ENCODE peak calls at places on chromosomes 3 and 15, in four cellular contexts. One of them, this sample, is unnamed.
A peak's percentile ranks its signal among the peaks of the same experiment; 100 is the strongest.

GRCh38 chr15:101267320-101268104 is 9.8 kb downstream of the SELENOS start:
- DNase-seq in neuronal stem cell: no peak
- DNase-seq in IMR-90: peak; percentile 91
- DNase-seq in trophoblast cell: no peak
- DNase-seq in this sample: peak; percentile 42

GRCh38 chr3:181629029-181629428 is 82.7 kb upstream of the SOX2 start:
- DNase-seq in neuronal stem cell: no peak
- DNase-seq in IMR-90: peak; percentile 2
- DNase-seq in trophoblast cell: no peak
- DNase-seq in this sample: no peak

GRCh38 chr3:79385211-79385610 is 382.6 kb downstream of the ROBO1 start:
- DNase-seq in neuronal stem cell: no peak
- DNase-seq in IMR-90: no peak
- DNase-seq in trophoblast cell: peak; percentile 54
- DNase-seq in this sample: no peak

GRCh38 chr15:82715003-82715402 is 5.3 kb upstream of the AP3B2 start:
- DNase-seq in neuronal stem cell: no peak
- DNase-seq in IMR-90: no peak
- DNase-seq in trophoblast cell: no peak
- DNase-seq in this sample: no peak

GRCh38 chr3:119098620-119099222 is 47.2 kb upstream of the TEX55 start:
- DNase-seq in neuronal stem cell: peak; percentile 37
- DNase-seq in IMR-90: peak; percentile 40
- DNase-seq in trophoblast cell: no peak
- DNase-seq in this sample: peak; percentile 26

GRCh38 chr15:32936283-32936918 is 218.6 kb downstream of the GREM1 start:
- DNase-seq in neuronal stem cell: no peak
- DNase-seq in IMR-90: peak; percentile 37
- DNase-seq in trophoblast cell: no peak
- DNase-seq in this sample: peak; percentile 65

GRCh38 chr15:67967871-67968423 is 86.2 kb upstream of the PIAS1 start:
- DNase-seq in neuronal stem cell: peak; percentile 72
- DNase-seq in IMR-90: peak; percentile 47
- DNase-seq in trophoblast cell: no peak
- DNase-seq in this sample: peak; percentile 77

GRCh38 chr3:127738192-127738840 is 65.6 kb downstream of the ABTB1 start:
- DNase-seq in neuronal stem cell: no peak
- DNase-seq in IMR-90: peak; percentile 36
- DNase-seq in trophoblast cell: peak; percentile 54
- DNase-seq in this sample: peak; percentile 72

GRCh38 chr3:89155811-89156210 is 48.4 kb downstream of the EPHA3 start:
- DNase-seq in neuronal stem cell: no peak
- DNase-seq in IMR-90: no peak
- DNase-seq in trophoblast cell: no peak
- DNase-seq in this sample: peak; percentile 20

GRCh38 chr3:124263168-124263567 is 271.2 kb upstream of the ROPN1 start:
- DNase-seq in neuronal stem cell: no peak
- DNase-seq in IMR-90: peak; percentile 97
- DNase-seq in trophoblast cell: no peak
- DNase-seq in this sample: peak; percentile 88

GRCh38 chr3:156172536-156172935 is 52.2 kb downstream of the KCNAB1 start:
- DNase-seq in neuronal stem cell: no peak
- DNase-seq in IMR-90: no peak
- DNase-seq in trophoblast cell: no peak
- DNase-seq in this sample: no peak

GRCh38 chr3:160474416-160474838 is 24.8 kb upstream of the TRIM59 start:
- DNase-seq in neuronal stem cell: no peak
- DNase-seq in IMR-90: peak; percentile 63
- DNase-seq in trophoblast cell: no peak
- DNase-seq in this sample: no peak

GRCh38 chr3:122903171-122903570 is 108.3 kb downstream of the SLC49A4 start:
- DNase-seq in neuronal stem cell: no peak
- DNase-seq in IMR-90: no peak
- DNase-seq in trophoblast cell: no peak
- DNase-seq in this sample: no peak

GRCh38 chr15:66703540-66703941 is 1.5 kb downstream of the SMAD6 start:
- DNase-seq in neuronal stem cell: no peak
- DNase-seq in IMR-90: peak; percentile 55
- DNase-seq in trophoblast cell: peak; percentile 42
- DNase-seq in this sample: peak; percentile 50

GRCh38 chr3:130963878-130964277 is 62.7 kb downstream of the ASTE1 start:
- DNase-seq in neuronal stem cell: peak; percentile 53
- DNase-seq in IMR-90: peak; percentile 98
- DNase-seq in trophoblast cell: peak; percentile 13
- DNase-seq in this sample: peak; percentile 90

GRCh38 chr3:172627057-172627809 is 83.6 kb downstream of the NCEH1 start:
- DNase-seq in neuronal stem cell: no peak
- DNase-seq in IMR-90: peak; percentile 49
- DNase-seq in trophoblast cell: no peak
- DNase-seq in this sample: peak; percentile 39

GRCh38 chr3:71299160-71299559 is 284.4 kb downstream of the FOXP1 start:
- DNase-seq in neuronal stem cell: no peak
- DNase-seq in IMR-90: no peak
- DNase-seq in trophoblast cell: no peak
- DNase-seq in this sample: no peak

GRCh38 chr15:55194246-55194645 is 2.5 kb downstream of the RSL24D1 start:
- DNase-seq in neuronal stem cell: no peak
- DNase-seq in IMR-90: peak; percentile 37
- DNase-seq in trophoblast cell: no peak
- DNase-seq in this sample: peak; percentile 25

GRCh38 chr3:152474585-152474984 is 205.9 kb downstream of the MBNL1 start:
- DNase-seq in neuronal stem cell: no peak
- DNase-seq in IMR-90: peak; percentile 84
- DNase-seq in trophoblast cell: peak; percentile 69
- DNase-seq in this sample: peak; percentile 83

GRCh38 chr3:129513705-129514104 is 14.7 kb upstream of the RHO start:
- DNase-seq in neuronal stem cell: no peak
- DNase-seq in IMR-90: no peak
- DNase-seq in trophoblast cell: no peak
- DNase-seq in this sample: no peak

GRCh38 chr3:111594205-111594604 is 941 bp downstream of the ZBED2 start:
- DNase-seq in neuronal stem cell: no peak
- DNase-seq in IMR-90: peak; percentile 91
- DNase-seq in trophoblast cell: peak; percentile 30
- DNase-seq in this sample: peak; percentile 37

GRCh38 chr15:89768071-89768500 is 8.0 kb upstream of the MESP2 start:
- DNase-seq in neuronal stem cell: no peak
- DNase-seq in IMR-90: peak; percentile 60
- DNase-seq in trophoblast cell: no peak
- DNase-seq in this sample: no peak

GRCh38 chr3:62805578-62805977 is 69.6 kb downstream of the CADPS start:
- DNase-seq in neuronal stem cell: peak; percentile 27
- DNase-seq in IMR-90: no peak
- DNase-seq in trophoblast cell: no peak
- DNase-seq in this sample: no peak

GRCh38 chr3:152719264-152719663 is 115.7 kb upstream of the P2RY1 start:
- DNase-seq in neuronal stem cell: no peak
- DNase-seq in IMR-90: peak; percentile 21
- DNase-seq in trophoblast cell: no peak
- DNase-seq in this sample: peak; percentile 91

GRCh38 chr3:151871639-151872468 is 1.6 kb upstream of the SUCNR1 start:
- DNase-seq in neuronal stem cell: no peak
- DNase-seq in IMR-90: no peak
- DNase-seq in trophoblast cell: peak; percentile 10
- DNase-seq in this sample: peak; percentile 41

GRCh38 chr3:45187597-45188210 is 38.4 kb downstream of the TMEM158 start:
- DNase-seq in neuronal stem cell: no peak
- DNase-seq in IMR-90: no peak
- DNase-seq in trophoblast cell: no peak
- DNase-seq in this sample: no peak

GRCh38 chr15:66789029-66790025 is 87.3 kb downstream of the SMAD6 start:
- DNase-seq in neuronal stem cell: no peak
- DNase-seq in IMR-90: peak; percentile 81
- DNase-seq in trophoblast cell: peak; percentile 24
- DNase-seq in this sample: peak; percentile 83

GRCh38 chr3:147699175-147699838 is 290.1 kb downstream of the ZIC1 start:
- DNase-seq in neuronal stem cell: no peak
- DNase-seq in IMR-90: peak; percentile 21
- DNase-seq in trophoblast cell: no peak
- DNase-seq in this sample: peak; percentile 23

GRCh38 chr3:44111482-44111881 is 130.2 kb upstream of the TOPAZ1 start:
- DNase-seq in neuronal stem cell: no peak
- DNase-seq in IMR-90: no peak
- DNase-seq in trophoblast cell: no peak
- DNase-seq in this sample: no peak
- H4K8ac ChIP-seq in neuronal stem cell: no peak overlapping the region
- H4K8ac ChIP-seq in IMR-90: no peak overlapping the region
- H4K8ac ChIP-seq in trophoblast cell: no peak overlapping the region
- H4K8ac ChIP-seq in this sample: no peak overlapping the region

DNA sequence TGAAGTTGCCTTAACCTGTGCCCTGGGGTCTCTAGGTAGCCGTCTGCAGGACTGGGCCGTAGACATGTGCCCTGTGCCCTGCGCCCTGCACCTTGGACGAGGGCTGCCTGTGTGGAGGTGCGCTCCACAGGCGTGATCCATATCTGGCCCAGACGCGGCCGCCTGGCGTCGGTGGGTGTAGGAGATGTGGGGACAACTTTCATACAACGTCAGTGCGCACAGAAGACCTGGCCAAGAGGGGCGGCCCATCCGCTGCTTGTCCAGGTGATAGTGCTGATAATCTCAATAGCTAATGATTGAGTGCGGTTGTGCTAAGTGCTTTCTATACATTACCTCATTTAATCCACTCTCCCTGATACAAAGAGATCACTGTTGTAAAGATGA is 665 bp upstream of the RASGRP1 start:
- DNase-seq in neuronal stem cell: no peak
- DNase-seq in IMR-90: no peak
- DNase-seq in trophoblast cell: no peak
- DNase-seq in this sample: no peak
- H4K8ac ChIP-seq in neuronal stem cell: peak overlapping the region; percentile 65
- H4K8ac ChIP-seq in IMR-90: no peak overlapping the region
- H4K8ac ChIP-seq in trophoblast cell: peak overlapping the region; percentile 83
- H4K8ac ChIP-seq in this sample: no peak overlapping the region

GRCh38 chr3:40299130-40299720 is 10.3 kb upstream of the EIF1B start:
- DNase-seq in neuronal stem cell: no peak
- DNase-seq in IMR-90: no peak
- DNase-seq in trophoblast cell: no peak
- DNase-seq in this sample: no peak
- H4K8ac ChIP-seq in neuronal stem cell: no peak overlapping the region
- H4K8ac ChIP-seq in IMR-90: peak overlapping the region; percentile 34
- H4K8ac ChIP-seq in trophoblast cell: no peak overlapping the region
- H4K8ac ChIP-seq in this sample: no peak overlapping the region

GRCh38 chr3:189204467-189204866 is 32.7 kb downstream of the TPRG1 start:
- DNase-seq in neuronal stem cell: no peak
- DNase-seq in IMR-90: no peak
- DNase-seq in trophoblast cell: no peak
- DNase-seq in this sample: peak; percentile 18

DNA sequence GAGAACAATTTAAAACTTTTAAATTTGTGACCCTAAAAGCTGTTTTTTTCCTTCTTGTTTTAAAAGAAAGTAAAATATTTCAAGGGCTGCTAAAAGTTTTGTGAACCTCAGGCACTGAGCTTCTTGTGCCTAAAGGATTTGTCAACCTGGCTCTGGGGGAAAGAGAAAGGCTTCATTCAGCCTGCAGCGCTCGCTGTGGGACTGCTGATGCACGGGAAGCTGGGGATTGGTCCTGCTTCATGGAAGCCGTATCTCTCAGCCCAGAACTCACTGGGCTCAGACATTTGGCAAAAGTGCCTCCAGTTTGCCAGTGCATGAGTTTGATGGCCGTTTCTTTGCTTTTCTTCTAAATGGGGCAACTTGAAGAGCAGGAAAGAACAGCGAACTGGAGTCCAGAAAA is 30.8 kb downstream of the TPRG1 start:
- DNase-seq in neuronal stem cell: no peak
- DNase-seq in IMR-90: no peak
- DNase-seq in trophoblast cell: no peak
- DNase-seq in this sample: no peak
- H4K8ac ChIP-seq in neuronal stem cell: no peak overlapping the region
- H4K8ac ChIP-seq in IMR-90: no peak overlapping the region
- H4K8ac ChIP-seq in trophoblast cell: no peak overlapping the region
- H4K8ac ChIP-seq in this sample: no peak overlapping the region

DNA sequence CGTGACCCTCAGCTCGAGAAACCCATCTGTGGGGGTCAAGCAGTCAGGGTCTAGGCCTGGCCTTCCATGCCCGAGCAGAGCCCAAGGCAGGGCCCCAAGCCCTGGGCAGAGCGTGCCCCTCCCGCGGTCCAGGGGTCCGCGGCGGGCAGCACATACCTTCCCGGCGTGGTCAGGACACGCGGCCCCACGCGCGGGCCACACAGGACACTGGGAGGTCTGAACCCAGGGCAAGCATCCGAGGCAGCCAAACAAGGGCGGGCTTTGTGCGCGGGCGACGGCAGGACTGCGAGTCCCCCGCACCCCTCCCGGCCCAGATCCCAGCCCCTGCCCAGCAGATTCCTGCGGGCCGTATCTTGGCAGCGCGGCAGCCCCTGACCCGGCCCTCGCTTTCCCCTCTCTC is 61.6 kb upstream of the ACAN start:
- DNase-seq in neuronal stem cell: no peak
- DNase-seq in IMR-90: no peak
- DNase-seq in trophoblast cell: no peak
- DNase-seq in this sample: no peak
- H4K8ac ChIP-seq in neuronal stem cell: no peak overlapping the region
- H4K8ac ChIP-seq in IMR-90: no peak overlapping the region
- H4K8ac ChIP-seq in trophoblast cell: no peak overlapping the region
- H4K8ac ChIP-seq in this sample: no peak overlapping the region

DNA sequence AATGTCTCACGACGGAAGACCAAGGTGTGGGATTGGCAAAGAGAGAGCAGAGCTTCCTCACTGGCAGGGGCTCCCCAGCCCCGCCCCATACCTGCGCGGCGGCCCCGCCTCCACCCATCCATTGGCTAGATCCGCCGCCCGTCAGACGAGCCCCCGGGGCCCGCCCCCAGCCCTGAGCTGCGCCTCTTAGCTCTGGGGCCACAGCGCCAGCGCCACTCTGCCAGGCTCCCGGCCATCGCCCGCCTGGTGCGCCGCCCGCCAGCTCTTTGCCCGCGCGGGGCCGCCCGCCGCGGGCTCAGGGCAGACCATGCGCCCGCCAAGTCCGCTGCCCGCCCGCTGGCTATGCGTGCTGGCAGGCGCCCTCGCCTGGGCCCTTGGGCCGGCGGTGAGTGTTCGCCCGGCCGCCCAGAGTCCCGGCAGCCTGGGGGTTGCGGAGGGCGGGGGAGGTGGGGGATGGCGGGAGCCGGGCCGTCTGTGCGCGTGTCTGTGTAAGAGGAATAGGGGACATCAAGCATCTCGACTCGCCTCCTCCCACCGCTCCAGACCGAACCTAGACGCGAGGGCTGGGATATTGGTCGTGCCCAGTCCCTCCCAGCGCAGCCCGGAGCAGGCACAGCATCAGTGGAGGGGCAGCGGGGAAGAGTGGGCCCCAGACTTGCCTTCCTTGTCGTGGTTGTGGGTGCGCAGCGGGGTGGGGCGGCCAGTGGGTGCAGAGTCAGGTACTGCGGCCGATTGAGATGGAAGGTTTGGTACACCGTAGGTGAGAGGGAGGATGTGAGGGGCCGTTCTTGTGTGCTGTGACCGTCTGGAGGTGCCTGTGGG is at the start of gene VIPR1:
- DNase-seq in neuronal stem cell: peak; percentile 53
- DNase-seq in IMR-90: no peak
- DNase-seq in trophoblast cell: peak; percentile 73
- DNase-seq in this sample: peak; percentile 38
- H4K8ac ChIP-seq in neuronal stem cell: peak within 1 kb of the TSS; percentile 75
- H4K8ac ChIP-seq in IMR-90: no peak within 1 kb of the TSS
- H4K8ac ChIP-seq in trophoblast cell: peak within 1 kb of the TSS; percentile 33
- H4K8ac ChIP-seq in this sample: peak within 1 kb of the TSS; percentile 3

This sample was measured in mesenchymal stem cell.